ENCODE peak calls at places on chromosomes 6 and 20, in four cellular contexts. F is HepG2, E is sigmoid colon, O is A549. Q is an unnamed sample.
A peak's percentile ranks its signal among the peaks of the same experiment; 100 is the strongest.

GRCh38 chr6:127096167-127096566 is 22.3 kb upstream of the RSPO3 start:
- DNase-seq in F (no peak), E (no peak), O (peak; percentile 23), Q (no peak)

GRCh38 chr20:13017883-13018535 is 9.2 kb downstream of the SPTLC3 start:
- DNase-seq in F (no peak), E (no peak), O (peak; percentile 50), Q (no peak)

GRCh38 chr6:150301871-150302800 is 66.7 kb upstream of the IYD start:
- DNase-seq in F (peak; percentile 2), O (peak; percentile 23), E (no peak), Q (no peak)

GRCh38 chr20:19918965-19919329 is 98.2 kb upstream of the NAA20 start:
- DNase-seq in O (no peak), E (no peak), F (peak; percentile 76), Q (no peak)

GRCh38 chr6:164477126-164477525 is 832.3 kb downstream of the C6orf118 start:
- DNase-seq in O (no peak), E (no peak), F (no peak), Q (no peak)

GRCh38 chr20:5938456-5939029 is 11.8 kb downstream of the TRMT6 start:
- DNase-seq in O (no peak), E (no peak), F (no peak), Q (no peak)

GRCh38 chr6:6317825-6318733 is 2.4 kb downstream of the F13A1 start:
- DNase-seq in F (no peak), O (no peak), E (no peak), Q (no peak)

GRCh38 chr6:127550403-127550802 is 26.6 kb upstream of the C6orf58 start:
- DNase-seq in F (no peak), E (no peak), O (no peak), Q (no peak)

GRCh38 chr6:157613011-157613522 is 210.0 kb upstream of the SNX9 start:
- DNase-seq in F (peak; percentile 63), E (no peak), O (peak; percentile 73), Q (no peak)

GRCh38 chr20:53202781-53203180 is 230.6 kb downstream of the TSHZ2 start:
- DNase-seq in O (peak; percentile 8), F (no peak), E (no peak), Q (no peak)

GRCh38 chr6:11242709-11243108 is 10.2 kb upstream of the NEDD9 start:
- DNase-seq in O (no peak), E (no peak), F (no peak), Q (no peak)

GRCh38 chr6:40312213-40313015 is 274.8 kb downstream of the LRFN2 start:
- DNase-seq in F (no peak), E (no peak), O (no peak), Q (no peak)

GRCh38 chr20:20611165-20611564 is 101.3 kb downstream of the RALGAPA2 start:
- DNase-seq in F (peak; percentile 20), E (no peak), O (no peak), Q (no peak)

GRCh38 chr6:52725530-52726192 is 37.6 kb downstream of the GSTA2 start:
- DNase-seq in F (peak; percentile 99), E (no peak), O (peak; percentile 71), Q (peak; percentile 36)

GRCh38 chr6:121858976-121859375 is 423.5 kb downstream of the GJA1 start:
- DNase-seq in E (no peak), F (no peak), O (no peak), Q (no peak)

GRCh38 chr6:47169785-47170685 is 127.9 kb upstream of the ADGRF1 start:
- DNase-seq in E (no peak), O (peak; percentile 42), F (no peak), Q (no peak)

GRCh38 chr6:117491916-117492315 is 9.4 kb downstream of the DCBLD1 start:
- DNase-seq in O (no peak), F (no peak), E (no peak), Q (no peak)

GRCh38 chr6:32113386-32114352 is 4.5 kb upstream of the TNXB start:
- DNase-seq in F (peak; percentile 80), O (peak; percentile 73), E (peak; percentile 96), Q (peak; percentile 50)
- TF ChIP-seq CTCF in F (peak; percentile 65), O (no peak), E (no peak), Q (no peak)

DNA sequence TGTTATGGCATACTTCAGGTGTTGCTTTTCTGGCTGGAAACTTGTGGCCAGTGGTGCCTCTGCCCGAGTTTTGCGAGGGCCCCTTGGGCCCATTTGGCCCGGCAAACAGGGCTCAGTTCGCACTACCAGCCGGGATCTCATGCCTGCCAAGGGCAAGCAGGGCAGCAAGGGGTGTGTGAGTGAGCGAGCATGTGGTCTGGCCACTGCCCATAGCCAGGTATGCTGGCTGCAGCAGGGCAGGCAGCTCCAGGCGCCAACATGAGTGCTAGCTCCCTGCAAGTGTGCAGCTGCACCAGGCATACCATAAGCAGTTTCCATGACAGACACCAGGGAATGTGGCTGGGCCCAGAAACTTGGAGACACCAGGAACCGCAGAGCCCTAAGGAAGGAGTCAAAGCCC is 389.5 kb downstream of the NKAIN2 start:
- DNase-seq in E (no peak), O (no peak), F (no peak), Q (no peak)
- TF ChIP-seq EP300 in E (no peak), O (no peak), F (no peak), Q (no peak)

GRCh38 chr6:4314201-4314707 is 178.9 kb upstream of the ECI2 start:
- DNase-seq in F (no peak), O (no peak), E (no peak), Q (no peak)

GRCh38 chr6:4313044-4313686 is 177.8 kb upstream of the ECI2 start:
- DNase-seq in E (peak; percentile 74), O (peak; percentile 82), F (no peak), Q (no peak)

GRCh38 chr6:4320860-4321259 is 185.5 kb upstream of the ECI2 start:
- DNase-seq in F (no peak), E (no peak), O (peak; percentile 82), Q (no peak)

GRCh38 chr6:4319992-4320683 is 184.8 kb upstream of the ECI2 start:
- DNase-seq in E (no peak), F (no peak), O (peak; percentile 42), Q (no peak)

DNA sequence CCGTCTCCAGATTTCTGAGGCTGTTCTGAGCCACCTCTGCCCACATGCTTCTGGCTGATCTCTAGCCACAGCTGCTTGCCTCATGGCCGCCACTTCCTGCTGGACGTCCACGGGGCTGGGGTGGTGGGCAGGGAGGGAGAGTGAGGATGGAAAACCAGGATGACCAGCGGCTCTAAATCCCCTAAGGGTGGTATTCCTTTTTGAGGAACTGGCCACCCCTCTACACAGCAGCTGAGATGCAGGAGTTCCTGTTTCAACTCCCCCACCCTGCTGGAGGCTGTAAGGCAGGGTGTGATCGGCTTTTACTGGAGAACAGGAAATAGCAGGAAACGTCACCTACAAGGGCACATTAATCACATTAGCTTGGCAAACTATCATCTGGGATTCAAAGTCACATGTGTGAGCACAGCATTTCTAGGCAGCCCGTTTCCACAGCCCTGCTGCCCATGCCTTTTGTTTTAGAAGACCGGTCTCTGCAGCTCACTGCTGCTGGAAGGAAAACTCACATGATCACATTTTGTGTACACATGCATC is 181.6 kb upstream of the ECI2 start:
- DNase-seq in O (peak; percentile 45), E (no peak), F (no peak), Q (peak; percentile 37)
- H3K4me1 ChIP-seq in O (peaks cover 50% of the 10 kb centered on the region), E (peaks cover 26% of the 10 kb centered on the region), F (no peaks in the 10 kb centered on the region), Q (peaks cover 4% of the 10 kb centered on the region)

DNA sequence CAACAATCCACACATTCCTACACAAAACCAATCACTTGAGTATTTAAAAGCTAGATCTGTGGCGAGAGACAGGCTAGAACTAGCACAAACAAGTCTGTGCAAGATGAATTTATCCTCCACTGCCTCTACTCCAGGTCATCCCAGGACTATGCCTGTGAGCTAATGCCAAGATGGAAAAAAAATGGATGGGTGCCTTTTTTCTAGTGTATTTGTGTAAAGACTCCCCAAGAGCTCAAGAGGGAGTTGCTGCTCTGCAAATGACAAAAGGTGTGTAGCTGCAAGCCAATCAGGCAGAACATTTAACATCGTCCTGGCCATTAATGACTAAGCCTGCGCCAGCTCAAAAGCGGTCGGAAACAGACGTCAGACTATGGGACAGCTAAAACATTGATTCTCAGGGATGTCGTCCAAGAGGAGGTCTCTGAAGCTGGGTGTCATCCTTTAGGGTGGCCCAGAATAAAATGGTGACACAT is 21.9 kb downstream of the ATXN1 start:
- DNase-seq in E (peak; percentile 74), O (no peak), F (peak; percentile 29), Q (no peak)
- TF ChIP-seq CTCF in E (no peak), O (no peak), F (peak; percentile 28), Q (no peak)

DNA sequence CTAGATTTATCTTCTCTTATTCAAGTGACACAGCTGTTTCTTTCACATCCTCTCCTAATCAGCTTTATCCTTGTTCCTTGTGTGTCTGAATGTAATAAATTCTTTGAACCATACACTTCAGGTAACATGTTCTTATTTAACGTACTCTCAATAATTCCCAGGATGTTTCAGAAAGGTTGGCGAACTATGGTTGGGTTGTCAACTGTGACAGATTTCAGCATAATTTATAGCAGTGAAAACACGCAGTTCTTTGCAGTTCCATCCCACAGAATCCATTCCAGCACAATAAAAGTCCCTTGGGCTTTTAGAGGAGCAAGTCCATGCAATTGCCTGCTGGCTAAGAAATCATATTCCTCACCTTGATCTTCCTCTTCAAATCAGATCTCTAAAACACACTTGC is 119.4 kb downstream of the COL9A1 start:
- DNase-seq in E (no peak), O (no peak), F (no peak), Q (no peak)
- TF ChIP-seq EP300 in E (no peak), O (no peak), F (no peak), Q (no peak)

DNA sequence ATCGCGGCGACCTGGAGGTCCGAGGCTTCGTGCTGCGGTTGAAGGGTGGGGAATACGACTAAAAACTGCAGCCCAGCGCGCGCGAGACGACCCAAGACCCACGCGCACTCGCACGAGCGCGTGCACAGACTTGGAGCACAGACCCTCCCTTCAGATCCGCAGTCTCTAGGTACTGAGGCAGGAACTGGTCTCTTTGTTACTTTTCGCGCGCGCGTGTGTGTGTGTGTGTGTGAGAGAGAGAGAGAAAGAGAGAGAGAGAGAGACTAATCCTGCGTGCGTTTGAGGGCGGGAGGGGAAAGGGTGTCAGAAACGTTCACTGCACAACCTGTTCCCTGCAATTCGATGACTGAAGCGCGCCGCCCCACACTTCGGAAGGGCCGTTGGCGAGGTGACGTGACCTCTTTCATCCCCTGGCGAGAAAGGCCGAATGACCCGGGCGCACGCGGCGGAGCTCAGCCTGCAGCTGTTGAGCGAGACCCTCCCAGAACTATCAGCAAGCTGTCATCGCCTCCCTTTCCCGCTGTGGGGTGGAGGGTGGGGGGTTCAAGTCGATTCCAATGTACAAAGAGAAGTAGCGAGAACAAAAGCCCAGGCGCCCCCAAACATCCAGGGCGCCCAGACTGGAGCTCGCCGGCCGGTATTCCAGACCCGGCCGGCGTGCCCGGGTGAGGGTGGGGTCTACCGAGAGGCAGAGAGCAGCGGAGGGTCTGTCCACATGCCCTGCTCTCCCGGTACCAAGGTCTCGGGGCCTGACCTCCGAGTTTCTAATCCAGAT is 1.5 kb upstream of the TUBB2B start:
- DNase-seq in F (no peak), E (no peak), O (no peak), Q (no peak)
- H3K4me1 ChIP-seq in F (peaks cover 55% of the 10 kb centered on the region), E (peaks cover 58% of the 10 kb centered on the region), O (peaks cover 11% of the 10 kb centered on the region), Q (peaks cover 40% of the 10 kb centered on the region)

Q was measured in stomach.